ENCODE peak calls at places on chromosomes 7 and 10, in ten cellular contexts. One of them, this sample, is unnamed.

GRCh38 chr10:72834183-72834825 is 59.2 kb upstream of the OIT3 start:
- DNase-seq in GM12891: peak; percentile 15
- DNase-seq in endodermal cell: peak; percentile 58
- DNase-seq in mucosa of gallbladder: peak; percentile 54
- DNase-seq in HTR-8/SVneo: peak; percentile 48
- DNase-seq in pancreas: peak; percentile 24
- DNase-seq in neuronal stem cell: peak; percentile 29
- DNase-seq in occipital lobe: peak; percentile 5
- DNase-seq in NCI-H1417: peak; percentile 72
- DNase-seq in stimulated activated CD8-positive, alpha-beta memory T cell treated with anti-CD3 and anti-CD28 coated beads, Interleukin-7, amount 100 ng/mL, for 1 hour: no peak
- DNase-seq in this sample: no peak

GRCh38 chr7:81264116-81264515 is 345.3 kb upstream of the SEMA3C start:
- DNase-seq in GM12891: no peak
- DNase-seq in endodermal cell: no peak
- DNase-seq in mucosa of gallbladder: no peak
- DNase-seq in HTR-8/SVneo: no peak
- DNase-seq in pancreas: no peak
- DNase-seq in neuronal stem cell: no peak
- DNase-seq in occipital lobe: no peak
- DNase-seq in NCI-H1417: peak; percentile 65
- DNase-seq in stimulated activated CD8-positive, alpha-beta memory T cell treated with anti-CD3 and anti-CD28 coated beads, Interleukin-7, amount 100 ng/mL, for 1 hour: no peak
- DNase-seq in this sample: no peak

GRCh38 chr10:13219685-13220670 is 14.2 kb downstream of the UCMA start:
- DNase-seq in GM12891: no peak
- DNase-seq in endodermal cell: peak; percentile 80
- DNase-seq in mucosa of gallbladder: no peak
- DNase-seq in HTR-8/SVneo: no peak
- DNase-seq in pancreas: no peak
- DNase-seq in neuronal stem cell: no peak
- DNase-seq in occipital lobe: no peak
- DNase-seq in NCI-H1417: no peak
- DNase-seq in stimulated activated CD8-positive, alpha-beta memory T cell treated with anti-CD3 and anti-CD28 coated beads, Interleukin-7, amount 100 ng/mL, for 1 hour: no peak
- DNase-seq in this sample: no peak

GRCh38 chr10:50988792-50989191 is 85.5 kb upstream of the PRKG1 start:
- DNase-seq in GM12891: no peak
- DNase-seq in endodermal cell: no peak
- DNase-seq in mucosa of gallbladder: no peak
- DNase-seq in HTR-8/SVneo: no peak
- DNase-seq in pancreas: no peak
- DNase-seq in neuronal stem cell: no peak
- DNase-seq in occipital lobe: no peak
- DNase-seq in NCI-H1417: peak; percentile 17
- DNase-seq in stimulated activated CD8-positive, alpha-beta memory T cell treated with anti-CD3 and anti-CD28 coated beads, Interleukin-7, amount 100 ng/mL, for 1 hour: no peak
- DNase-seq in this sample: no peak

GRCh38 chr7:46672861-46673260 is 751.8 kb upstream of the IGFBP3 start:
- DNase-seq in GM12891: no peak
- DNase-seq in endodermal cell: no peak
- DNase-seq in mucosa of gallbladder: no peak
- DNase-seq in HTR-8/SVneo: no peak
- DNase-seq in pancreas: no peak
- DNase-seq in neuronal stem cell: no peak
- DNase-seq in occipital lobe: no peak
- DNase-seq in NCI-H1417: no peak
- DNase-seq in stimulated activated CD8-positive, alpha-beta memory T cell treated with anti-CD3 and anti-CD28 coated beads, Interleukin-7, amount 100 ng/mL, for 1 hour: no peak
- DNase-seq in this sample: no peak

GRCh38 chr10:100745882-100746412 is 565 bp downstream of the PAX2 start:
- DNase-seq in GM12891: no peak
- DNase-seq in endodermal cell: peak; percentile 83
- DNase-seq in mucosa of gallbladder: no peak
- DNase-seq in HTR-8/SVneo: no peak
- DNase-seq in pancreas: no peak
- DNase-seq in neuronal stem cell: no peak
- DNase-seq in occipital lobe: no peak
- DNase-seq in NCI-H1417: peak; percentile 4
- DNase-seq in stimulated activated CD8-positive, alpha-beta memory T cell treated with anti-CD3 and anti-CD28 coated beads, Interleukin-7, amount 100 ng/mL, for 1 hour: no peak
- DNase-seq in this sample: no peak

GRCh38 chr7:45089314-45089891 is 634 bp upstream of the NACAD start:
- DNase-seq in GM12891: peak; percentile 77
- DNase-seq in endodermal cell: peak; percentile 98
- DNase-seq in mucosa of gallbladder: peak; percentile 34
- DNase-seq in HTR-8/SVneo: peak; percentile 77
- DNase-seq in pancreas: peak; percentile 43
- DNase-seq in neuronal stem cell: peak; percentile 79
- DNase-seq in occipital lobe: peak; percentile 97
- DNase-seq in NCI-H1417: peak; percentile 100
- DNase-seq in stimulated activated CD8-positive, alpha-beta memory T cell treated with anti-CD3 and anti-CD28 coated beads, Interleukin-7, amount 100 ng/mL, for 1 hour: peak; percentile 20
- DNase-seq in this sample: peak; percentile 84

GRCh38 chr10:125113661-125114388 is 46.5 kb downstream of the CTBP2 start:
- DNase-seq in GM12891: no peak
- DNase-seq in endodermal cell: no peak
- DNase-seq in mucosa of gallbladder: no peak
- DNase-seq in HTR-8/SVneo: no peak
- DNase-seq in pancreas: no peak
- DNase-seq in neuronal stem cell: no peak
- DNase-seq in occipital lobe: no peak
- DNase-seq in NCI-H1417: no peak
- DNase-seq in stimulated activated CD8-positive, alpha-beta memory T cell treated with anti-CD3 and anti-CD28 coated beads, Interleukin-7, amount 100 ng/mL, for 1 hour: no peak
- DNase-seq in this sample: no peak

GRCh38 chr10:24952146-24952700 is at the start of gene PRTFDC1:
- DNase-seq in GM12891: peak; percentile 43
- DNase-seq in endodermal cell: peak; percentile 81
- DNase-seq in mucosa of gallbladder: peak; percentile 19
- DNase-seq in HTR-8/SVneo: no peak
- DNase-seq in pancreas: peak; percentile 51
- DNase-seq in neuronal stem cell: peak; percentile 48
- DNase-seq in occipital lobe: peak; percentile 56
- DNase-seq in NCI-H1417: peak; percentile 82
- DNase-seq in stimulated activated CD8-positive, alpha-beta memory T cell treated with anti-CD3 and anti-CD28 coated beads, Interleukin-7, amount 100 ng/mL, for 1 hour: no peak
- DNase-seq in this sample: no peak

GRCh38 chr7:108132551-108133265 is 2.5 kb upstream of the LAMB4 start:
- DNase-seq in GM12891: no peak
- DNase-seq in endodermal cell: peak; percentile 62
- DNase-seq in mucosa of gallbladder: no peak
- DNase-seq in HTR-8/SVneo: no peak
- DNase-seq in pancreas: no peak
- DNase-seq in neuronal stem cell: peak; percentile 67
- DNase-seq in occipital lobe: no peak
- DNase-seq in NCI-H1417: peak; percentile 27
- DNase-seq in stimulated activated CD8-positive, alpha-beta memory T cell treated with anti-CD3 and anti-CD28 coated beads, Interleukin-7, amount 100 ng/mL, for 1 hour: no peak
- DNase-seq in this sample: no peak

GRCh38 chr10:62231371-62231770 is 37.3 kb downstream of the RTKN2 start:
- DNase-seq in GM12891: no peak
- DNase-seq in endodermal cell: no peak
- DNase-seq in mucosa of gallbladder: no peak
- DNase-seq in HTR-8/SVneo: peak; percentile 45
- DNase-seq in pancreas: no peak
- DNase-seq in neuronal stem cell: no peak
- DNase-seq in occipital lobe: no peak
- DNase-seq in NCI-H1417: no peak
- DNase-seq in stimulated activated CD8-positive, alpha-beta memory T cell treated with anti-CD3 and anti-CD28 coated beads, Interleukin-7, amount 100 ng/mL, for 1 hour: no peak
- DNase-seq in this sample: no peak

GRCh38 chr10:27558612-27559020 is 54.5 kb downstream of the RAB18 start:
- DNase-seq in GM12891: peak; percentile 31
- DNase-seq in endodermal cell: peak; percentile 83
- DNase-seq in mucosa of gallbladder: peak; percentile 57
- DNase-seq in HTR-8/SVneo: peak; percentile 61
- DNase-seq in pancreas: peak; percentile 42
- DNase-seq in neuronal stem cell: peak; percentile 26
- DNase-seq in occipital lobe: peak; percentile 1
- DNase-seq in NCI-H1417: peak; percentile 73
- DNase-seq in stimulated activated CD8-positive, alpha-beta memory T cell treated with anti-CD3 and anti-CD28 coated beads, Interleukin-7, amount 100 ng/mL, for 1 hour: no peak
- DNase-seq in this sample: no peak

GRCh38 chr10:88028654-88029053 is 165.2 kb downstream of the PTEN start:
- DNase-seq in GM12891: no peak
- DNase-seq in endodermal cell: no peak
- DNase-seq in mucosa of gallbladder: peak; percentile 47
- DNase-seq in HTR-8/SVneo: no peak
- DNase-seq in pancreas: peak; percentile 30
- DNase-seq in neuronal stem cell: no peak
- DNase-seq in occipital lobe: no peak
- DNase-seq in NCI-H1417: peak; percentile 1
- DNase-seq in stimulated activated CD8-positive, alpha-beta memory T cell treated with anti-CD3 and anti-CD28 coated beads, Interleukin-7, amount 100 ng/mL, for 1 hour: no peak
- DNase-seq in this sample: no peak

GRCh38 chr10:70459061-70459770 is 17.7 kb upstream of the NODAL start:
- DNase-seq in GM12891: no peak
- DNase-seq in endodermal cell: peak; percentile 81
- DNase-seq in mucosa of gallbladder: no peak
- DNase-seq in HTR-8/SVneo: no peak
- DNase-seq in pancreas: no peak
- DNase-seq in neuronal stem cell: no peak
- DNase-seq in occipital lobe: no peak
- DNase-seq in NCI-H1417: peak; percentile 42
- DNase-seq in stimulated activated CD8-positive, alpha-beta memory T cell treated with anti-CD3 and anti-CD28 coated beads, Interleukin-7, amount 100 ng/mL, for 1 hour: no peak
- DNase-seq in this sample: no peak

GRCh38 chr7:129993275-129993674 is 40.5 kb upstream of the UBE2H start:
- DNase-seq in GM12891: no peak
- DNase-seq in endodermal cell: no peak
- DNase-seq in mucosa of gallbladder: no peak
- DNase-seq in HTR-8/SVneo: no peak
- DNase-seq in pancreas: no peak
- DNase-seq in neuronal stem cell: no peak
- DNase-seq in occipital lobe: no peak
- DNase-seq in NCI-H1417: no peak
- DNase-seq in stimulated activated CD8-positive, alpha-beta memory T cell treated with anti-CD3 and anti-CD28 coated beads, Interleukin-7, amount 100 ng/mL, for 1 hour: no peak
- DNase-seq in this sample: no peak

GRCh38 chr10:125662616-125663015 is 20.3 kb downstream of the TEX36 start:
- DNase-seq in GM12891: no peak
- DNase-seq in endodermal cell: peak; percentile 26
- DNase-seq in mucosa of gallbladder: no peak
- DNase-seq in HTR-8/SVneo: no peak
- DNase-seq in pancreas: no peak
- DNase-seq in neuronal stem cell: no peak
- DNase-seq in occipital lobe: no peak
- DNase-seq in NCI-H1417: no peak
- DNase-seq in stimulated activated CD8-positive, alpha-beta memory T cell treated with anti-CD3 and anti-CD28 coated beads, Interleukin-7, amount 100 ng/mL, for 1 hour: no peak
- DNase-seq in this sample: no peak

GRCh38 chr10:619710-620109 is 69.8 kb downstream of the DIP2C start:
- DNase-seq in GM12891: no peak
- DNase-seq in endodermal cell: no peak
- DNase-seq in mucosa of gallbladder: no peak
- DNase-seq in HTR-8/SVneo: no peak
- DNase-seq in pancreas: no peak
- DNase-seq in neuronal stem cell: no peak
- DNase-seq in occipital lobe: no peak
- DNase-seq in NCI-H1417: no peak
- DNase-seq in stimulated activated CD8-positive, alpha-beta memory T cell treated with anti-CD3 and anti-CD28 coated beads, Interleukin-7, amount 100 ng/mL, for 1 hour: no peak
- DNase-seq in this sample: no peak

GRCh38 chr10:89466599-89467035 is 52.2 kb downstream of the IFIT5 start:
- DNase-seq in GM12891: no peak
- DNase-seq in endodermal cell: peak; percentile 50
- DNase-seq in mucosa of gallbladder: no peak
- DNase-seq in HTR-8/SVneo: peak; percentile 52
- DNase-seq in pancreas: no peak
- DNase-seq in neuronal stem cell: no peak
- DNase-seq in occipital lobe: no peak
- DNase-seq in NCI-H1417: peak; percentile 84
- DNase-seq in stimulated activated CD8-positive, alpha-beta memory T cell treated with anti-CD3 and anti-CD28 coated beads, Interleukin-7, amount 100 ng/mL, for 1 hour: no peak
- DNase-seq in this sample: no peak

GRCh38 chr10:56481521-56482091 is 120.5 kb upstream of the ZWINT start:
- DNase-seq in GM12891: no peak
- DNase-seq in endodermal cell: no peak
- DNase-seq in mucosa of gallbladder: no peak
- DNase-seq in HTR-8/SVneo: no peak
- DNase-seq in pancreas: no peak
- DNase-seq in neuronal stem cell: no peak
- DNase-seq in occipital lobe: no peak
- DNase-seq in NCI-H1417: no peak
- DNase-seq in stimulated activated CD8-positive, alpha-beta memory T cell treated with anti-CD3 and anti-CD28 coated beads, Interleukin-7, amount 100 ng/mL, for 1 hour: no peak
- DNase-seq in this sample: no peak

GRCh38 chr10:71970331-71970730 is 6.1 kb downstream of the CHST3 start:
- DNase-seq in GM12891: no peak
- DNase-seq in endodermal cell: peak; percentile 93
- DNase-seq in mucosa of gallbladder: no peak
- DNase-seq in HTR-8/SVneo: peak; percentile 27
- DNase-seq in pancreas: no peak
- DNase-seq in neuronal stem cell: no peak
- DNase-seq in occipital lobe: no peak
- DNase-seq in NCI-H1417: no peak
- DNase-seq in stimulated activated CD8-positive, alpha-beta memory T cell treated with anti-CD3 and anti-CD28 coated beads, Interleukin-7, amount 100 ng/mL, for 1 hour: no peak
- DNase-seq in this sample: no peak

GRCh38 chr7:12638851-12639467 is 48.5 kb upstream of the ARL4A start:
- DNase-seq in GM12891: no peak
- DNase-seq in endodermal cell: no peak
- DNase-seq in mucosa of gallbladder: no peak
- DNase-seq in HTR-8/SVneo: peak; percentile 14
- DNase-seq in pancreas: no peak
- DNase-seq in neuronal stem cell: no peak
- DNase-seq in occipital lobe: no peak
- DNase-seq in NCI-H1417: peak; percentile 73
- DNase-seq in stimulated activated CD8-positive, alpha-beta memory T cell treated with anti-CD3 and anti-CD28 coated beads, Interleukin-7, amount 100 ng/mL, for 1 hour: no peak
- DNase-seq in this sample: no peak

GRCh38 chr10:49611166-49611814 is 1.2 kb downstream of the SLC18A3 start:
- DNase-seq in GM12891: no peak
- DNase-seq in endodermal cell: peak; percentile 80
- DNase-seq in mucosa of gallbladder: no peak
- DNase-seq in HTR-8/SVneo: no peak
- DNase-seq in pancreas: no peak
- DNase-seq in neuronal stem cell: no peak
- DNase-seq in occipital lobe: no peak
- DNase-seq in NCI-H1417: no peak
- DNase-seq in stimulated activated CD8-positive, alpha-beta memory T cell treated with anti-CD3 and anti-CD28 coated beads, Interleukin-7, amount 100 ng/mL, for 1 hour: no peak
- DNase-seq in this sample: peak; percentile 87

GRCh38 chr7:50552921-50553320 is 12.3 kb downstream of the DDC start:
- DNase-seq in GM12891: no peak
- DNase-seq in endodermal cell: peak; percentile 74
- DNase-seq in mucosa of gallbladder: peak; percentile 43
- DNase-seq in HTR-8/SVneo: no peak
- DNase-seq in pancreas: peak; percentile 59
- DNase-seq in neuronal stem cell: peak; percentile 49
- DNase-seq in occipital lobe: no peak
- DNase-seq in NCI-H1417: no peak
- DNase-seq in stimulated activated CD8-positive, alpha-beta memory T cell treated with anti-CD3 and anti-CD28 coated beads, Interleukin-7, amount 100 ng/mL, for 1 hour: no peak
- DNase-seq in this sample: no peak

GRCh38 chr7:115449689-115450088 is 527.8 kb downstream of the MDFIC start:
- DNase-seq in GM12891: no peak
- DNase-seq in endodermal cell: no peak
- DNase-seq in mucosa of gallbladder: no peak
- DNase-seq in HTR-8/SVneo: no peak
- DNase-seq in pancreas: no peak
- DNase-seq in neuronal stem cell: no peak
- DNase-seq in occipital lobe: no peak
- DNase-seq in NCI-H1417: no peak
- DNase-seq in stimulated activated CD8-positive, alpha-beta memory T cell treated with anti-CD3 and anti-CD28 coated beads, Interleukin-7, amount 100 ng/mL, for 1 hour: no peak
- DNase-seq in this sample: no peak

GRCh38 chr10:71073451-71074175 is 138.8 kb upstream of the UNC5B start:
- DNase-seq in GM12891: no peak
- DNase-seq in endodermal cell: no peak
- DNase-seq in mucosa of gallbladder: no peak
- DNase-seq in HTR-8/SVneo: no peak
- DNase-seq in pancreas: no peak
- DNase-seq in neuronal stem cell: no peak
- DNase-seq in occipital lobe: no peak
- DNase-seq in NCI-H1417: no peak
- DNase-seq in stimulated activated CD8-positive, alpha-beta memory T cell treated with anti-CD3 and anti-CD28 coated beads, Interleukin-7, amount 100 ng/mL, for 1 hour: no peak
- DNase-seq in this sample: peak; percentile 67

GRCh38 chr10:127649642-127650041 is 87.3 kb upstream of the FOXI2 start:
- DNase-seq in GM12891: no peak
- DNase-seq in endodermal cell: peak; percentile 92
- DNase-seq in mucosa of gallbladder: no peak
- DNase-seq in HTR-8/SVneo: no peak
- DNase-seq in pancreas: no peak
- DNase-seq in neuronal stem cell: peak; percentile 12
- DNase-seq in occipital lobe: no peak
- DNase-seq in NCI-H1417: no peak
- DNase-seq in stimulated activated CD8-positive, alpha-beta memory T cell treated with anti-CD3 and anti-CD28 coated beads, Interleukin-7, amount 100 ng/mL, for 1 hour: no peak
- DNase-seq in this sample: no peak

GRCh38 chr10:114022292-114022691 is 21.4 kb upstream of the ADRB1 start:
- DNase-seq in GM12891: no peak
- DNase-seq in endodermal cell: no peak
- DNase-seq in mucosa of gallbladder: no peak
- DNase-seq in HTR-8/SVneo: no peak
- DNase-seq in pancreas: no peak
- DNase-seq in neuronal stem cell: no peak
- DNase-seq in occipital lobe: no peak
- DNase-seq in NCI-H1417: no peak
- DNase-seq in stimulated activated CD8-positive, alpha-beta memory T cell treated with anti-CD3 and anti-CD28 coated beads, Interleukin-7, amount 100 ng/mL, for 1 hour: no peak
- DNase-seq in this sample: no peak